ENCODE peak calls at places on chromosomes 13 and 19, in six cellular contexts. E is H1, T is neural progenitor cell, D is fibroblast of lung, L is HCT116, P is GM23248. K is an unnamed sample. For H4K20me1, the result is how much of the 10 kb centered on the place peaks cover.

GRCh38 chr13:38008636-38009035 is 139.1 kb upstream of the TRPC4 start:
- DNase-seq in E (no peak), T (no peak), D (no peak), L (no peak), P (peak), K (no peak)

GRCh38 chr13:42377640-42378382 is 105.9 kb downstream of the AKAP11 start:
- DNase-seq in E (no peak), T (no peak), D (no peak), L (no peak), P (no peak), K (peak)

GRCh38 chr19:2291185-2291751 is 9.3 kb upstream of the PEAK3 start:
- DNase-seq in E (peak), T (peak), D (no peak), L (no peak), P (peak), K (no peak)

GRCh38 chr19:18417250-18418033 is 1.8 kb upstream of the SSBP4 start:
- DNase-seq in E (peak), T (peak), D (peak), L (no peak), P (peak), K (peak)

GRCh38 chr19:53824134-53824611 is at the start of gene NLRP12:
- DNase-seq in E (no peak), T (no peak), D (no peak), L (no peak), P (no peak), K (no peak)

GRCh38 chr13:83211301-83211700 is 671.0 kb downstream of the SLITRK1 start:
- DNase-seq in E (no peak), T (no peak), D (peak), L (no peak), P (peak), K (no peak)

GRCh38 chr19:35559781-35560180 is 3.7 kb downstream of the ATP4A start:
- DNase-seq in E (no peak), T (no peak), D (no peak), L (no peak), P (no peak), K (no peak)

GRCh38 chr19:54179921-54180452 is 7.0 kb upstream of the TMC4 start:
- DNase-seq in E (peak), T (peak), D (peak), L (no peak), P (peak), K (peak)

GRCh38 chr19:5592531-5592930 is 24.8 kb upstream of the TINCR start:
- DNase-seq in E (no peak), T (no peak), D (no peak), L (no peak), P (no peak), K (no peak)

GRCh38 chr13:94968040-94968756 is 255.9 kb upstream of the SOX21 start:
- DNase-seq in E (peak), T (peak), D (peak), L (no peak), P (peak), K (no peak)

GRCh38 chr13:85586422-85586831 is 212.8 kb downstream of the SLITRK6 start:
- DNase-seq in E (no peak), T (no peak), D (peak), L (no peak), P (no peak), K (no peak)

GRCh38 chr19:18513868-18514267 is 8.0 kb downstream of the ELL start:
- DNase-seq in E (no peak), T (no peak), D (no peak), L (no peak), P (peak), K (no peak)

GRCh38 chr19:53870485-53870844 is 2.8 kb downstream of the MYADM start:
- DNase-seq in E (no peak), T (peak), D (peak), L (no peak), P (no peak), K (no peak)

GRCh38 chr19:18322318-18322758 is 538 bp downstream of the LSM4 start:
- DNase-seq in E (no peak), T (peak), D (peak), L (no peak), P (peak), K (peak)

GRCh38 chr13:88086577-88086976 is 415.4 kb downstream of the SLITRK5 start:
- DNase-seq in E (no peak), T (no peak), D (peak), L (no peak), P (peak), K (no peak)

GRCh38 chr13:101917475-101917810 is 465.0 kb downstream of the ITGBL1 start:
- DNase-seq in E (peak), T (peak), D (no peak), L (no peak), P (no peak), K (no peak)

GRCh38 chr13:63948045-63948444 is 2532.4 kb upstream of the PCDH20 start:
- DNase-seq in E (no peak), T (no peak), D (peak), L (no peak), P (no peak), K (no peak)

GRCh38 chr19:7337380-7338194 is 11.2 kb upstream of the ARHGEF18 start:
- DNase-seq in E (no peak), T (no peak), D (no peak), L (no peak), P (no peak), K (peak)

GRCh38 chr13:106034201-106034600 is 501.3 kb downstream of the EFNB2 start:
- DNase-seq in E (no peak), T (no peak), D (peak), L (no peak), P (peak), K (no peak)

GRCh38 chr19:30227661-30228112 is 144.5 kb upstream of the ZNF536 start:
- DNase-seq in E (peak), T (peak), D (peak), L (peak), P (peak), K (peak)

GRCh38 chr19:51771369-51771768 is 10.4 kb downstream of the FPR2 start:
- DNase-seq in E (no peak), T (no peak), D (no peak), L (no peak), P (no peak), K (no peak)

GRCh38 chr13:34076943-34077703 is 259.2 kb downstream of the RFC3 start:
- DNase-seq in E (no peak), T (peak), D (peak), L (peak), P (peak), K (peak)

GRCh38 chr19:8430650-8431049 is 14.1 kb upstream of the HNRNPM start:
- DNase-seq in E (no peak), T (no peak), D (no peak), L (no peak), P (no peak), K (peak)

GRCh38 chr13:33940898-33941297 is 122.9 kb downstream of the RFC3 start:
- DNase-seq in E (no peak), T (peak), D (no peak), L (no peak), P (no peak), K (no peak)

GRCh38 chr13:24075137-24075975 is 85.2 kb upstream of the SPATA13 start:
- DNase-seq in E (no peak), T (no peak), D (no peak), L (no peak), P (peak), K (no peak)
- H2AFZ ChIP-seq in E (no peak), T (no peak), D (no peak), L (no peak), P (peak), K (no peak)

GRCh38 chr19:50007947-50008346 is 17.2 kb downstream of the VRK3 start:
- DNase-seq in E (no peak), T (no peak), D (no peak), L (no peak), P (no peak), K (no peak)
- H4K20me1 ChIP-seq in E (under half), T (under half), D (under half), L (under half), P (under half), K (under half)

DNA sequence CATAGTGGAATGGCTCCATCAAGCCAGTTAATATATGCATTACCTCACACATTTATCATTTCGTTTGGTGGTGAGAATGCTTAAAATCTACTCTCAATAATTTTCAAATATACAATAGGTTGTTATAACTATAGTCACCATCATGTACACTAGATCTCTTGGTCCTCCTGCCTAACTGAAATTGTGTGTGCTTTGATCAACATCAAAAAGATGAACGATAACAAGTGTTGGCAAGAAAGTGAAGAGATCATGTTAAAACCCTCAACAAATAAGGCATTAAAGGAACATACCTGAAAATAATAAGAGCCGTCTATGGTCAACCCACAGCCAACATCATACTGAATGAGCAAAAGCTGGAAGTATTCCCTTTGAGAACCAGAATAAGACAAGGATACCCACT is 27.7 kb upstream of the OR10H1 start:
- DNase-seq in E (no peak), T (no peak), D (no peak), L (no peak), P (no peak), K (no peak)
- H3K9ac ChIP-seq in E (no peak), T (no peak), D (no peak), L (no peak), P (no peak), K (no peak)

GRCh38 chr13:113964251-113964995 is 9.5 kb downstream of the C13orf46 start:
- DNase-seq in E (no peak), T (no peak), D (no peak), L (no peak), P (no peak), K (no peak)

GRCh38 chr13:113962386-113962785 is 11.5 kb downstream of the C13orf46 start:
- DNase-seq in E (no peak), T (no peak), D (no peak), L (no peak), P (peak), K (no peak)

GRCh38 chr13:113962975-113963374 is 10.9 kb downstream of the C13orf46 start:
- DNase-seq in E (no peak), T (no peak), D (no peak), L (no peak), P (no peak), K (no peak)

GRCh38 chr13:113965383-113965874 is 8.4 kb downstream of the C13orf46 start:
- DNase-seq in E (no peak), T (no peak), D (no peak), L (no peak), P (no peak), K (no peak)

DNA sequence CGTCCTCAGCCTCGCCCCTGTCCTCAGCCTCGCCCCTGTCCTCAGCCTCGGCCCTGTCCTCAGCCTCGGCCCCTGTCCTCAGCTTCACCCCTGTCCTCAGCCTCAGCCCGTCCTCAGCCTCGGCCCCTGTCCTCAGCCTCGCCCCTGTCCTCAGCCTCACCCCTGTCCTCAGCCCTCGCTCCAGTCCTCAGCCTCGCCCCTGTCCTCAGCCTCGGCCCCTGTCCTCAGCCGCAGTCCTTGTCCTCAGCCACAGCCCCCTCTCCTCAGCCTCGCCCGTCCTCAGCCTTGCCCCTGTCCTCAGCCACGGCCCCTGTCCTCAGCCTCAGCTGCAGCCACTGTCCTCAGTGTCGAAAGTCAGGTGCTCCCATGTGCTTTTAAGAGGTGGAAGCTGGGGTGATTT is 10.5 kb downstream of the C13orf46 start:
- DNase-seq in E (no peak), T (no peak), D (no peak), L (no peak), P (no peak), K (no peak)
- H2AFZ ChIP-seq in E (no peak), T (no peak), D (no peak), L (no peak), P (no peak), K (no peak)

DNA sequence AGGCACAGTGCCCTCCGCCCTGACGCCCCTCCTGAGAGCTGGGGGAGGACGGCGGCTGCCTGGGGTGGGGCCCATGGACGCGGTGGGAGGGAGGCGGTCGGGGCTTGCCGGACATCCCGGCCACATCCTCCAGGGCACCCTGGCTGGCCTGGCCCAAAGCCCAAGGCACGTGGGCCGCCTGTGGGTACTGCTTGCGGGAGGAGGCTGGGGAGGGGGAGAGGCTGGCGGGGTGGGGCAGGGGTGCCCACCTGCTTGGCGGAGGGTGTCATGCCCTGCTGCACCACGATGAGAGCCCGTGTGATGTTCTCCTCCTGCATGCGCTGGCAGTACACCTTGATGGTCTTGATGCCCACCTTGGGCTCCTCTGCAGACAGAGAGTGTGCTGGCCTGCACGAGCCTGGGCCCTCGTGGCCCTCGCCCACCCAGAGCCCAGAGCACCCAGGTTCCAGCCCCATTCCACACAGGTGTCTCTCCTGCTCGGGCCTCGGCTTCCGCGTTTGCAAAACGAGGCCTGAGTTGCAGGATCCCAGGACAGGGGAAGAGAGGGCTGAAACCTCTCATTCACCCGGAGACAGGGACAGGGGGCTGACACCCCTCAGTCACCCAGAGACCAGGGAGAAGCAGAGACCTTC is 3.5 kb downstream of the POLR2E start:
- DNase-seq in E (no peak), T (no peak), D (no peak), L (no peak), P (no peak), K (no peak)
- H4K20me1 ChIP-seq in E (under half), T (under half), D (under half), L (under half), P (under half), K (under half)

DNA sequence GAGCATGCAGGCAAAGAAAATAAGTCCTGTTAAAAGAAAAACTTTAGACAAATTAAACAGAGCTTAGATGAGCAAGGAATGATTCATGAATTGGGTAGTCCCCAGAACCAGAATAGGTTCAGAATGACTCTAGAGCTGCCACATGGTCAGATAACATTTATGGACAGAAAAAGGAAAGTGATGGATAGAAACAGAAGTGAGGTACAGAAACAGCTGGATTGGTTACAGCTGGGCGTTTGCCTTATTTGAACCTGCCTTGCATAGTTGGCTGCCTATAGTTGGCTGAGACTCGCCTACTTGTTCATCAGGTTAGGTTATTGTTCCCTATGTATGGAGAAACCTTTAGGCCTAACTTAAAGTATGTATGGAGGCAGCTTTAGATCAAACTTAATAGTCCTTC is 35.4 kb downstream of the WDFY2 start:
- DNase-seq in E (no peak), T (no peak), D (peak), L (no peak), P (peak), K (no peak)
- H3K9ac ChIP-seq in E (no peak), T (no peak), D (no peak), L (no peak), P (peak), K (no peak)

DNA sequence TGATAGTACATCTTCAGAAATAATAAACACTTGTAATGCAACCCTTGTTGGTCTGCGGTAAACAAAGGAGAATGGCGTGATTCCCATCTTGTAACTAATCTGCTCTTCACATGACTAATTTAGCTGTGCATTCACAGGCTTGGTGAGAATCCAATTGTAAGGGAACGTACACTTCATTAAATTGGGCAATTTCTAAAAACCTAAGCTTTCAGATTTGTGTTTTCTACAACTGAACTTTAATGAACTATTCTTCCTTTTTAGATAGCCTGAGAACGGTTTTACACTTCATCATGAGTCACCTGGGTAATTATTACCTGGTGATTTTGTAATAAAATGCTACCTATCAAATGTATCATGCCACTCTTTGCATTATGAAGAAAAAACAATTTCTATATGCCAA is 306.9 kb downstream of the KLF5 start:
- DNase-seq in E (no peak), T (no peak), D (no peak), L (no peak), P (no peak), K (no peak)
- H2AFZ ChIP-seq in E (no peak), T (no peak), D (no peak), L (no peak), P (no peak), K (no peak)

GRCh38 chr19:34461375-34462100 is 20.0 kb upstream of the WTIP start:
- DNase-seq in E (no peak), T (no peak), D (peak), L (no peak), P (peak), K (no peak)
- H4K20me1 ChIP-seq in E (under half), T (under half), D (under half), L (under half), P (under half), K (under half)